ENCODE peak calls at places on chromosome 18, in four cellular contexts. One of them, this sample, is unnamed.

GRCh38 chr18:3281456-3282400 is 19.8 kb downstream of the MYL12B start:
- DNase-seq in upper lobe of right lung: no peak
- DNase-seq in body of pancreas: no peak
- DNase-seq in tibial artery: no peak
- DNase-seq in this sample: no peak

GRCh38 chr18:10453885-10454772 is at the start of gene APCDD1:
- DNase-seq in body of pancreas: peak; percentile 63
- DNase-seq in tibial artery: peak; percentile 73
- DNase-seq in upper lobe of right lung: peak; percentile 88
- DNase-seq in this sample: no peak

GRCh38 chr18:51614033-51614432 is 416.6 kb upstream of the MEX3C start:
- DNase-seq in upper lobe of right lung: no peak
- DNase-seq in body of pancreas: peak; percentile 35
- DNase-seq in tibial artery: no peak
- DNase-seq in this sample: no peak

GRCh38 chr18:3062798-3063563 is 50.0 kb upstream of the LPIN2 start:
- DNase-seq in upper lobe of right lung: peak; percentile 87
- DNase-seq in body of pancreas: peak; percentile 60
- DNase-seq in tibial artery: peak; percentile 72
- DNase-seq in this sample: peak; percentile 91

GRCh38 chr18:57780318-57781127 is 22.6 kb downstream of the ATP8B1 start:
- DNase-seq in upper lobe of right lung: no peak
- DNase-seq in tibial artery: no peak
- DNase-seq in body of pancreas: no peak
- DNase-seq in this sample: no peak

GRCh38 chr18:55522011-55522410 is 66.0 kb downstream of the TCF4 start:
- DNase-seq in tibial artery: peak; percentile 23
- DNase-seq in upper lobe of right lung: no peak
- DNase-seq in body of pancreas: no peak
- DNase-seq in this sample: peak; percentile 41

GRCh38 chr18:11251891-11252270 is 102.5 kb upstream of the PIEZO2 start:
- DNase-seq in body of pancreas: peak; percentile 6
- DNase-seq in tibial artery: no peak
- DNase-seq in upper lobe of right lung: no peak
- DNase-seq in this sample: no peak

GRCh38 chr18:23281626-23282436 is 146.5 kb downstream of the CABLES1 start:
- DNase-seq in body of pancreas: no peak
- DNase-seq in tibial artery: no peak
- DNase-seq in upper lobe of right lung: no peak
- DNase-seq in this sample: no peak

GRCh38 chr18:48454146-48454796 is 45.1 kb upstream of the ZBTB7C start:
- DNase-seq in body of pancreas: peak; percentile 48
- DNase-seq in tibial artery: no peak
- DNase-seq in upper lobe of right lung: no peak
- DNase-seq in this sample: no peak

GRCh38 chr18:6482198-6482977 is 67.7 kb upstream of the L3MBTL4 start:
- DNase-seq in tibial artery: peak; percentile 69
- DNase-seq in upper lobe of right lung: peak; percentile 84
- DNase-seq in body of pancreas: peak; percentile 55
- DNase-seq in this sample: no peak

GRCh38 chr18:35588995-35589394 is 7.5 kb downstream of the GALNT1 start:
- DNase-seq in upper lobe of right lung: no peak
- DNase-seq in tibial artery: no peak
- DNase-seq in body of pancreas: no peak
- DNase-seq in this sample: no peak

GRCh38 chr18:21571763-21572162 is 28.7 kb downstream of the ESCO1 start:
- DNase-seq in upper lobe of right lung: no peak
- DNase-seq in body of pancreas: no peak
- DNase-seq in tibial artery: no peak
- DNase-seq in this sample: no peak

GRCh38 chr18:33184918-33185317 is 255.6 kb downstream of the CCDC178 start:
- DNase-seq in body of pancreas: no peak
- DNase-seq in tibial artery: no peak
- DNase-seq in upper lobe of right lung: no peak
- DNase-seq in this sample: no peak

GRCh38 chr18:3350566-3351527 is 88.9 kb downstream of the MYL12B start:
- DNase-seq in body of pancreas: no peak
- DNase-seq in tibial artery: no peak
- DNase-seq in upper lobe of right lung: no peak
- DNase-seq in this sample: no peak

GRCh38 chr18:74290831-74291770 is 662 bp downstream of the CYB5A start:
- DNase-seq in upper lobe of right lung: peak; percentile 88
- DNase-seq in body of pancreas: peak; percentile 87
- DNase-seq in tibial artery: no peak
- DNase-seq in this sample: peak; percentile 76

GRCh38 chr18:8933714-8934284 is 168.7 kb upstream of the NDUFV2 start:
- DNase-seq in upper lobe of right lung: no peak
- DNase-seq in tibial artery: no peak
- DNase-seq in body of pancreas: no peak
- DNase-seq in this sample: no peak

GRCh38 chr18:23887493-23887892 is 127.1 kb upstream of the TTC39C start:
- DNase-seq in upper lobe of right lung: no peak
- DNase-seq in tibial artery: no peak
- DNase-seq in body of pancreas: no peak
- DNase-seq in this sample: no peak

DNA sequence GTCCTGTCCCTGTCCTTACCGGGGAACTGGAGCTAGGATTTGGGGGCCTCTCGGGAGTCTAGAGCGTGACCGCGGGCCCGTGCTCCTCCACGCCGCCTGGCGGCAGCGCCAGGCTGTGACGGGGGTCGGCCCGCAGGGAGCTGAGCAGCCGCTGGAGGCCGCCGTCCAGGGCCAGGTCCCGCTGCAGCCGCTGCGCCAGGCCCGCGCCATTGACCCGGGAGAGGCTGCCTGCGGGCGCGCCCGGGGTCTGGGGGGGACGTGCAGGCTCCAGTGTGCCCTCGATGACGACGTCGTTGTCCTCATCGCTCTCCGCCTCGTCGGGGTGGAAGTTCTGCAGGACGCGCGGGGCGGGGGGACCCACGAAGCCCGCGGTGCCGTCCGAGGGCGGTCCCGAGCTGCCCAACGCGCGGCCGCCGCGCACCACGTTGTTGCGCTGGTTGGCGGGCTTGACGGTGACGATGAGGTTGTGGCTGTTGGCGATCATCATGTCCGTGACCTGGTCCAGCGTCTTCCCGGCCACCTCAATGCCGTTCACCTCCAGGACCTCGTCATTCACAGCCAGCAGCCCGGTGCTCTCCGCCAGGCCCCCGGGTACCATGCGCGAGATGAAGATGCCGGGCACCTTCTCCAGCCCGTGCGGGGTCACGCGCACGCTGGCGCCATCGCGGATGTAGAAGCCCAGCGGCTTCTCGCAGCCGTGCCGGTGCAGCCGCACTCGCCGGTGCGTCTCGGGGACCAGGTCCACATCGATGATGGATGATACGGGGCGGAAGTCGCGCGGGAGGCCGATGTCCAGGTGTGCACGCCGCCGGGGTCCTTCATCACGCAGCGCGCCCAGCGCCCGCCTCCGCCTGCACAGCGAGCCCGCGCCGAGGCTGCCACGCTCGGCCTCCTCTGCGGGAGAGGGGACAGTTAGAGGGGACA is 50.9 kb downstream of the ADNP2 start:
- DNase-seq in tibial artery: no peak
- DNase-seq in body of pancreas: peak; percentile 34
- DNase-seq in upper lobe of right lung: peak; percentile 76
- DNase-seq in this sample: no peak
- TF ChIP-seq CTCF in tibial artery: peak; percentile 24
- TF ChIP-seq CTCF in body of pancreas: peak; percentile 38
- TF ChIP-seq CTCF in upper lobe of right lung: peak; percentile 56
- TF ChIP-seq CTCF in this sample: peak; percentile 52

GRCh38 chr18:12423393-12423792 is 15.7 kb downstream of the PRELID3A start:
- DNase-seq in tibial artery: no peak
- DNase-seq in body of pancreas: no peak
- DNase-seq in upper lobe of right lung: peak; percentile 46
- DNase-seq in this sample: no peak

GRCh38 chr18:12421732-12422131 is 14.0 kb downstream of the PRELID3A start:
- DNase-seq in tibial artery: no peak
- DNase-seq in body of pancreas: no peak
- DNase-seq in upper lobe of right lung: no peak
- DNase-seq in this sample: no peak

GRCh38 chr18:12423820-12424219 is 16.1 kb downstream of the PRELID3A start:
- DNase-seq in body of pancreas: peak; percentile 17
- DNase-seq in tibial artery: no peak
- DNase-seq in upper lobe of right lung: peak; percentile 35
- DNase-seq in this sample: no peak

GRCh38 chr18:12422936-12423335 is 15.2 kb downstream of the PRELID3A start:
- DNase-seq in body of pancreas: no peak
- DNase-seq in upper lobe of right lung: peak; percentile 45
- DNase-seq in tibial artery: no peak
- DNase-seq in this sample: no peak

GRCh38 chr18:12420831-12421421 is 13.2 kb downstream of the PRELID3A start:
- DNase-seq in tibial artery: no peak
- DNase-seq in upper lobe of right lung: no peak
- DNase-seq in body of pancreas: no peak
- DNase-seq in this sample: no peak
- H3K27ac ChIP-seq in tibial artery: no peak overlapping the region
- H3K27ac ChIP-seq in upper lobe of right lung: no peak overlapping the region
- H3K27ac ChIP-seq in body of pancreas: no peak overlapping the region
- H3K27ac ChIP-seq in this sample: no peak overlapping the region

DNA sequence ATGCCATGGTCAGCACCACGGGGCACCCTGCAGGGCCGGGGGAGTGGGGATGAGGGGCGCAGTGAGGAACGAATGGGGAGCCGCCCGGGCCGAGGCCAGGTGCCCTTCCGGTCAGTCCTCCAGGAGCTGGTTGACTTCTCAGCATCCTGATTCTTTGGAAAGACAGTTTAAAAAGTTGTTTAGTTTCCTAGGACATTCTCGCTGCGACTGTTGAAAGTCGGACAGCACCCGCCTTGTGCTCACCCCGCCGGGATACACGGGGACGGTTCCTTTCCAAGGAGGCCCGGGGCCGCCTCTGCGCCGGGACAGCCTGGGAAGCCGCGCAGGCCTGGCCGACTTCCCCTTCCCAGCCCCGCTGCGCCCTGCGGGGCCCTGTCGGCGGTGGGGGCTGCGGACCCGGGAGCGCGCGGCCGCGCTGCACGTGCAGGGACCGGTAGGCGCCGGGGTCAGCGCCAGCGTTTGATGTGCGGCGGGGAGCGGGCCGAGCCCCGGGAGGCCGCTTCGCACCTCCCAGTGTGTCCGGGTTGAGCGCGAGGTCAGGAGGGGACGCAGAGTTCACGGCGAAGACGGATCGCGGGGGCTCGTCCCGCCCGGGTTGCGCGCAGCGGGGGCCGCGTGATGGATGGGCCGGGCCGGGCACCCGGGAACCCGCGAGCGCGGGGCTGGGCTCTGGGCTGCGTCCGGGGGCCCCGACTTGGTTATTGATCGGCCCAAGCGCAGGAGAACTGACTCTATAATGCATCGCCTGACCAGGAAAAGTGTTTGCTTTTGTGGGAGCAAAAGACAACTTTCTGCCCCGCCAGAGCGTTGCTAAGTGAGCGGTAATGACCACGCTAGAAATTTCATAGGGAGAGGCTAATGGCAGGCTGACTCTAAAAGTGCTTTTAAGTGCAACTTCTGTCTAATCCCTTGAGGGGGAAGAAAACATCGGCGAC is 28.0 kb upstream of the SMIM21 start:
- DNase-seq in body of pancreas: peak; percentile 16
- DNase-seq in tibial artery: no peak
- DNase-seq in upper lobe of right lung: no peak
- DNase-seq in this sample: no peak
- H3K4me3 ChIP-seq in body of pancreas: no peak overlapping the region
- H3K4me3 ChIP-seq in tibial artery: peak overlapping the region; percentile 56
- H3K4me3 ChIP-seq in upper lobe of right lung: peak overlapping the region; percentile 46
- H3K4me3 ChIP-seq in this sample: peak overlapping the region; percentile 33

GRCh38 chr18:52670903-52671302 is 330.9 kb downstream of the DCC start:
- DNase-seq in tibial artery: no peak
- DNase-seq in upper lobe of right lung: no peak
- DNase-seq in body of pancreas: peak; percentile 8
- DNase-seq in this sample: no peak
- TF ChIP-seq CTCF in tibial artery: peak; percentile 15
- TF ChIP-seq CTCF in upper lobe of right lung: peak; percentile 32
- TF ChIP-seq CTCF in body of pancreas: no peak
- TF ChIP-seq CTCF in this sample: no peak

GRCh38 chr18:46859855-46860254 is 57.5 kb downstream of the PIAS2 start:
- DNase-seq in upper lobe of right lung: no peak
- DNase-seq in body of pancreas: no peak
- DNase-seq in tibial artery: no peak
- DNase-seq in this sample: no peak
- H3K27ac ChIP-seq in upper lobe of right lung: no peak overlapping the region
- H3K27ac ChIP-seq in body of pancreas: no peak overlapping the region
- H3K27ac ChIP-seq in tibial artery: no peak overlapping the region
- H3K27ac ChIP-seq in this sample: no peak overlapping the region

GRCh38 chr18:59271606-59272220 is 1.5 kb downstream of the RAX start:
- DNase-seq in upper lobe of right lung: no peak
- DNase-seq in tibial artery: no peak
- DNase-seq in body of pancreas: no peak
- DNase-seq in this sample: no peak

GRCh38 chr18:59272221-59272888 is 899 bp downstream of the RAX start:
- DNase-seq in body of pancreas: no peak
- DNase-seq in tibial artery: no peak
- DNase-seq in upper lobe of right lung: no peak
- DNase-seq in this sample: no peak

GRCh38 chr18:59275406-59275949 is 2.2 kb upstream of the RAX start:
- DNase-seq in tibial artery: no peak
- DNase-seq in body of pancreas: no peak
- DNase-seq in upper lobe of right lung: no peak
- DNase-seq in this sample: no peak

GRCh38 chr18:59273936-59274928 is 978 bp upstream of the RAX start:
- DNase-seq in upper lobe of right lung: no peak
- DNase-seq in body of pancreas: no peak
- DNase-seq in tibial artery: no peak
- DNase-seq in this sample: no peak

GRCh38 chr18:59272971-59273935 is at the start of gene RAX:
- DNase-seq in tibial artery: no peak
- DNase-seq in body of pancreas: peak; percentile 27
- DNase-seq in upper lobe of right lung: no peak
- DNase-seq in this sample: no peak
- H3K4me3 ChIP-seq in tibial artery: peak within 1 kb of the TSS; percentile 45
- H3K4me3 ChIP-seq in body of pancreas: no peak within 1 kb of the TSS
- H3K4me3 ChIP-seq in upper lobe of right lung: peak within 1 kb of the TSS; percentile 16
- H3K4me3 ChIP-seq in this sample: peak within 1 kb of the TSS; percentile 16

GRCh38 chr18:31563778-31564177 is 27.9 kb upstream of the TTR start:
- DNase-seq in tibial artery: no peak
- DNase-seq in body of pancreas: no peak
- DNase-seq in upper lobe of right lung: no peak
- DNase-seq in this sample: no peak
- TF ChIP-seq CTCF in tibial artery: no peak
- TF ChIP-seq CTCF in body of pancreas: no peak
- TF ChIP-seq CTCF in upper lobe of right lung: no peak
- TF ChIP-seq CTCF in this sample: no peak

This sample was measured in Peyer's patch.